ENCODE peak calls at places on chromosomes 16 and 17, in four cellular contexts. F, Q, B and Z are unnamed samples.

GRCh38 chr17:40157972-40158371 is 17.6 kb downstream of the CASC3 start:
- DNase-seq in B (no peak), Q (no peak), F (no peak), Z (no peak)

GRCh38 chr17:78583091-78583490 is 5.9 kb upstream of the DNAH17 start:
- DNase-seq in F (no peak), Q (no peak), B (peak), Z (no peak)

GRCh38 chr17:82380860-82381702 is 9.5 kb downstream of the UTS2R start:
- DNase-seq in B (no peak), F (no peak), Q (no peak), Z (no peak)

GRCh38 chr16:26546573-26546972 is 520.2 kb upstream of the C16orf82 start:
- DNase-seq in B (no peak), Q (no peak), F (no peak), Z (no peak)

GRCh38 chr16:77171750-77172635 is 19.0 kb upstream of the MON1B start:
- DNase-seq in B (peak), F (no peak), Q (peak), Z (no peak)

GRCh38 chr16:1037023-1037933 is 35.3 kb upstream of the SSTR5 start:
- DNase-seq in B (no peak), F (no peak), Q (peak), Z (no peak)

GRCh38 chr17:42928714-42929496 is 28.3 kb downstream of the G6PC1 start:
- DNase-seq in B (peak), F (peak), Q (peak), Z (peak)

GRCh38 chr17:47719411-47720152 is 13.5 kb upstream of the TBX21 start:
- DNase-seq in Q (no peak), F (no peak), B (peak), Z (no peak)

GRCh38 chr17:62876063-62876462 is 67.9 kb upstream of the MARCHF10 start:
- DNase-seq in F (no peak), B (no peak), Q (no peak), Z (no peak)

GRCh38 chr16:75113046-75113491 is 3.5 kb downstream of the LDHD start:
- DNase-seq in B (peak), F (no peak), Q (no peak), Z (no peak)

GRCh38 chr17:74768069-74768762 is 7.9 kb downstream of the NAT9 start:
- DNase-seq in F (no peak), B (no peak), Q (no peak), Z (no peak)

GRCh38 chr16:75238132-75238852 is 13.1 kb downstream of the BCAR1 start:
- DNase-seq in F (no peak), Q (no peak), B (no peak), Z (no peak)

GRCh38 chr16:84851192-84852127 is 31.7 kb downstream of the CRISPLD2 start:
- DNase-seq in B (no peak), F (no peak), Q (no peak), Z (no peak)
- TF ChIP-seq SPI1 in B (no peak), F (no peak), Q (no peak), Z (no peak)

DNA sequence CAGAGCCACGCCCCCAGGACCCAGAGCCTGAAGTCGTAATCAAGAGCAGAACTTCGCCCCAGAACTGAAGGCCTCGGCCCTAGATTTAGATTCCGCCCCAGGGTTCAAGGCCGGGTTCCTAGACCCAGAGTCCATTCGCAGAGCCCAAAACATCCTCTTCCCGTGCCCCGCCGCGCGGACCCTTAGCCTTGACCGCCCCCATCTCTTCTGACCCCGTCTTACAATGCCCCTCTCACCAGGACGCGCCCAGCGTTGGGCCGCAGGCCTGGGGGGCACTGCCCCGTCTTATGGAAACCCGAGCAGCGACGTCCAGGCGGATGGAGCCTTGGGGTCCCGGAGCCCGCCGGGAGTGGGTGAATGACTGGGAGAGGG is 5.0 kb downstream of the CD19 start:
- DNase-seq in B (no peak), Q (no peak), F (no peak), Z (no peak)
- TF ChIP-seq SPI1 in B (no peak), Q (no peak), F (no peak), Z (no peak)

DNA sequence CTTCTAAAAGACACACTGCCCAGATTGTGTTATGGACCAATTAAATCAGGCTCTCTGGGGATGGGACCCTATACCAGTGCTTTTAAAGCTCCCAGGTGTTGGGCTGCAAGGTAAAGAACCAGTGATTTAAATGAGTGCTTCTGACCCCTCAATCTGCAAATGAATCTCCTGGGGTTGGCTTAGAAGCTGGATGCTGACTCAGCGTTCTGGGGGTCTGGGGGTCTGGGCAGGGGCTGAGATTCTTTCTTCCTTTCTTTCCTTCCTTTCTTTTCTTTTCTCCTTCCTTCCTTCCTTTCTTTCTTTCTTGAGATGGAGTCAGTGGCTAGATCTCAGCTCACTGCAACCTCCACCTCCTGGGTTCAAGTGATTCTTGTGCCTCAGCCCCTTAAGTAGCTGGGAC is 2.0 kb upstream of the TVP23A start:
- DNase-seq in B (no peak), F (no peak), Q (no peak), Z (no peak)
- TF ChIP-seq SPI1 in B (no peak), F (no peak), Q (no peak), Z (no peak)

GRCh38 chr16:51107742-51108141 is 43.3 kb downstream of the SALL1 start:
- DNase-seq in Q (no peak), F (no peak), B (no peak), Z (no peak)
- TF ChIP-seq SPI1 in Q (no peak), F (no peak), B (no peak), Z (no peak)

GRCh38 chr17:17755715-17756114 is 74.5 kb downstream of the RAI1 start:
- DNase-seq in F (no peak), Q (no peak), B (no peak), Z (no peak)

GRCh38 chr17:17758443-17758842 is 77.2 kb downstream of the RAI1 start:
- DNase-seq in F (no peak), Q (no peak), B (no peak), Z (no peak)

GRCh38 chr17:17759164-17759563 is 77.6 kb downstream of the SREBF1 start:
- DNase-seq in Q (no peak), F (no peak), B (no peak), Z (no peak)

GRCh38 chr17:17757944-17758343 is 76.7 kb downstream of the RAI1 start:
- DNase-seq in B (no peak), Q (no peak), F (no peak), Z (no peak)

GRCh38 chr17:17757391-17757791 is 76.1 kb downstream of the RAI1 start:
- DNase-seq in F (no peak), Q (no peak), B (no peak), Z (no peak)
- TF ChIP-seq SPI1 in F (no peak), Q (peak), B (no peak), Z (no peak)

DNA sequence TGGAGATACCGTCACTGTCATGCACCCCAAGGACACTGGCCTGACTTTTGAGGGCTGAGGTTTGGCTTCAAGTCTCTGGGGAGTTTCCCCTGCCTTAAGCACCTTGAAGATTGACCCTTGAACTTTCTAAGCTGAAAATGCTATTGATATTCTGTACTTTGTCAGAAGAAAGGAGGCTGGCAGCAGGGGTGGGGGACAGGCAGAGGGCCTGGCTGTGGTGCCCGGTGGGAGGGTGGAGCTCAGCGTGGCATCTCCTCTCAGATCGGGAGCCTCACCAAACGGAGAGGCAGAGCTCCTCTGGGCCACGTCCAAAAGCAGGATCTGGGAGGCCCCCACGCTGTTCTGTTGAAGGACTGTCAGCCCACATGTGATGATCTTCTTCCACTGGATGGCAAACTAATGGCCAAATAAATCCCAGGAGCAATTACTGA is 305.2 kb upstream of the IRX3 start:
- DNase-seq in F (no peak), B (no peak), Q (no peak), Z (no peak)
- TF ChIP-seq SPI1 in F (no peak), B (no peak), Q (no peak), Z (no peak)